ENCODE peak calls at places on chromosomes 2 and 18, in four cellular contexts. One of them, this sample, is unnamed.

GRCh38 chr2:68762665-68763064 is 28.1 kb downstream of the ARHGAP25 start:
- DNase-seq in hepatocyte: no peak
- DNase-seq in GM04504: no peak
- DNase-seq in GF-D8: no peak
- DNase-seq in this sample: no peak

GRCh38 chr18:56641714-56642331 is 3.4 kb upstream of the TXNL1 start:
- DNase-seq in GM04504: no peak
- DNase-seq in GF-D8: no peak
- DNase-seq in hepatocyte: no peak
- DNase-seq in this sample: peak; percentile 76

GRCh38 chr2:40690525-40690924 is 238.6 kb upstream of the SLC8A1 start:
- DNase-seq in hepatocyte: no peak
- DNase-seq in GF-D8: no peak
- DNase-seq in GM04504: no peak
- DNase-seq in this sample: no peak

GRCh38 chr2:60519259-60519863 is 34.1 kb downstream of the BCL11A start:
- DNase-seq in GM04504: no peak
- DNase-seq in hepatocyte: no peak
- DNase-seq in GF-D8: no peak
- DNase-seq in this sample: no peak

GRCh38 chr2:100971221-100971620 is 30.9 kb upstream of the RPL31 start:
- DNase-seq in GM04504: no peak
- DNase-seq in hepatocyte: no peak
- DNase-seq in GF-D8: no peak
- DNase-seq in this sample: no peak

GRCh38 chr2:45869165-45869501 is 217.7 kb downstream of the PRKCE start:
- DNase-seq in hepatocyte: no peak
- DNase-seq in GM04504: no peak
- DNase-seq in GF-D8: no peak
- DNase-seq in this sample: no peak

GRCh38 chr18:38847326-38847725 is 1281.7 kb upstream of the CELF4 start:
- DNase-seq in GF-D8: no peak
- DNase-seq in hepatocyte: no peak
- DNase-seq in GM04504: no peak
- DNase-seq in this sample: no peak

GRCh38 chr2:101734511-101735165 is 37.1 kb downstream of the MAP4K4 start:
- DNase-seq in hepatocyte: no peak
- DNase-seq in GM04504: no peak
- DNase-seq in GF-D8: no peak
- DNase-seq in this sample: no peak

GRCh38 chr2:82215212-82215611 is 1910.7 kb upstream of the LRRTM1 start:
- DNase-seq in hepatocyte: no peak
- DNase-seq in GF-D8: no peak
- DNase-seq in GM04504: no peak
- DNase-seq in this sample: no peak

GRCh38 chr2:242029422-242030225 is 160.1 kb downstream of the RTP5 start:
- DNase-seq in GF-D8: no peak
- DNase-seq in hepatocyte: no peak
- DNase-seq in GM04504: no peak
- DNase-seq in this sample: no peak

GRCh38 chr2:8986327-8986976 is 17.0 kb downstream of the MBOAT2 start:
- DNase-seq in GF-D8: no peak
- DNase-seq in GM04504: no peak
- DNase-seq in hepatocyte: no peak
- DNase-seq in this sample: no peak

GRCh38 chr2:54724560-54725342 is 1.3 kb downstream of the EML6 start:
- DNase-seq in GM04504: no peak
- DNase-seq in GF-D8: no peak
- DNase-seq in hepatocyte: peak; percentile 54
- DNase-seq in this sample: no peak

GRCh38 chr2:11933854-11934253 is 187.4 kb downstream of the LPIN1 start:
- DNase-seq in GM04504: no peak
- DNase-seq in hepatocyte: no peak
- DNase-seq in GF-D8: no peak
- DNase-seq in this sample: no peak

GRCh38 chr2:217282531-217282930 is 422.7 kb upstream of the TNP1 start:
- DNase-seq in GF-D8: no peak
- DNase-seq in GM04504: no peak
- DNase-seq in hepatocyte: no peak
- DNase-seq in this sample: no peak

GRCh38 chr18:71673954-71674353 is 870.2 kb downstream of the CBLN2 start:
- DNase-seq in hepatocyte: no peak
- DNase-seq in GM04504: no peak
- DNase-seq in GF-D8: no peak
- DNase-seq in this sample: no peak

GRCh38 chr18:54360406-54360805 is 2.7 kb downstream of the C18orf54 start:
- DNase-seq in GF-D8: no peak
- DNase-seq in hepatocyte: no peak
- DNase-seq in GM04504: no peak
- DNase-seq in this sample: no peak

GRCh38 chr2:182018218-182018617 is 32.6 kb downstream of the PPP1R1C start:
- DNase-seq in GM04504: no peak
- DNase-seq in GF-D8: no peak
- DNase-seq in hepatocyte: no peak
- DNase-seq in this sample: no peak

GRCh38 chr2:189559579-189560272 is 20.9 kb downstream of the SLC40A1 start:
- DNase-seq in GF-D8: no peak
- DNase-seq in hepatocyte: no peak
- DNase-seq in GM04504: no peak
- DNase-seq in this sample: no peak

GRCh38 chr2:118371500-118371899 is 283.2 kb downstream of the INSIG2 start:
- DNase-seq in hepatocyte: peak; percentile 69
- DNase-seq in GF-D8: no peak
- DNase-seq in GM04504: peak; percentile 38
- DNase-seq in this sample: peak; percentile 25

GRCh38 chr2:46315103-46315890 is 18.1 kb downstream of the EPAS1 start:
- DNase-seq in GM04504: peak; percentile 96
- DNase-seq in GF-D8: no peak
- DNase-seq in hepatocyte: peak; percentile 84
- DNase-seq in this sample: peak; percentile 67

GRCh38 chr18:21509062-21509461 is 91.4 kb downstream of the ESCO1 start:
- DNase-seq in GF-D8: no peak
- DNase-seq in GM04504: no peak
- DNase-seq in hepatocyte: no peak
- DNase-seq in this sample: no peak

This sample was measured in dermis microvascular lymphatic vessel endothelial cell.